ENCODE peak calls at places on chromosomes 3 and 15, in six cellular contexts. H is NCI-H1105; I is stimulated activated CD8-positive, alpha-beta memory T cell treated with anti-CD3 and anti-CD28 coated beads, Interleukin-15, amount 100 ng/mL, for 24 hours; U is Peyer's patch; Y is left colon; R is stimulated activated naive B cell treated with anti-CD40 and anti-IgM and Interleukin-4, amounts not matched to agents 10 μg/mL and 1 μg/mL and 100 μg/mL, for 72 hours. N is an unnamed sample.

GRCh38 chr15:68204776-68205557 is at the start of gene CALML4:
- DNase-seq in H (peak), I (no peak), Y (peak), U (peak), R (no peak), N (peak)

GRCh38 chr3:32018723-32019564 is 37.4 kb downstream of the ZNF860 start:
- DNase-seq in H (no peak), I (no peak), Y (no peak), R (no peak), U (no peak), N (peak)

GRCh38 chr15:92385096-92385495 is 8.6 kb upstream of the ST8SIA2 start:
- DNase-seq in Y (no peak), H (no peak), I (no peak), U (no peak), R (no peak), N (no peak)

GRCh38 chr3:141484701-141485287 is 2.0 kb upstream of the RASA2 start:
- DNase-seq in R (no peak), U (no peak), Y (no peak), H (no peak), I (no peak), N (no peak)

GRCh38 chr15:89104172-89104564 is 15.9 kb downstream of the ABHD2 start:
- DNase-seq in U (no peak), Y (no peak), H (no peak), I (no peak), R (no peak), N (no peak)

GRCh38 chr3:126501736-126502135 is 15.8 kb downstream of the UROC1 start:
- DNase-seq in I (no peak), H (no peak), U (no peak), Y (no peak), R (no peak), N (no peak)

GRCh38 chr15:84816694-84817460 is at the start of gene ALPK3:
- DNase-seq in U (no peak), Y (peak), R (no peak), I (no peak), H (no peak), N (no peak)

GRCh38 chr3:123636431-123636841 is 51.6 kb upstream of the HACD2 start:
- DNase-seq in U (no peak), I (no peak), R (no peak), Y (no peak), H (peak), N (peak)